ENCODE peak calls at places on chromosomes 4 and X, in six cellular contexts. One of them, this sample, is unnamed.

GRCh38 chr4:137997496-137997895 is 244.7 kb downstream of the SLC7A11 start:
- DNase-seq in RKO: no peak
- DNase-seq in mucosa of descending colon: no peak
- DNase-seq in A549: no peak
- DNase-seq in coronary artery: no peak
- DNase-seq in cardiac fibroblast: no peak
- DNase-seq in this sample: no peak

GRCh38 chr4:165612936-165613335 is 234.1 kb downstream of the CPE start:
- DNase-seq in coronary artery: no peak
- DNase-seq in A549: no peak
- DNase-seq in cardiac fibroblast: no peak
- DNase-seq in RKO: no peak
- DNase-seq in mucosa of descending colon: no peak
- DNase-seq in this sample: no peak

GRCh38 chr4:158597879-158598596 is 73.6 kb downstream of the C4orf46 start:
- DNase-seq in A549: no peak
- DNase-seq in cardiac fibroblast: no peak
- DNase-seq in RKO: no peak
- DNase-seq in coronary artery: no peak
- DNase-seq in mucosa of descending colon: no peak
- DNase-seq in this sample: no peak

GRCh38 chrX:104310084-104310483 is 55.4 kb upstream of the ESX1 start:
- DNase-seq in RKO: peak
- DNase-seq in A549: peak
- DNase-seq in mucosa of descending colon: no peak
- DNase-seq in coronary artery: no peak
- DNase-seq in cardiac fibroblast: peak
- DNase-seq in this sample: no peak

GRCh38 chr4:23956601-23957364 is 66.9 kb upstream of the PPARGC1A start:
- DNase-seq in A549: no peak
- DNase-seq in coronary artery: no peak
- DNase-seq in mucosa of descending colon: no peak
- DNase-seq in cardiac fibroblast: peak
- DNase-seq in RKO: peak
- DNase-seq in this sample: no peak

GRCh38 chrX:130770615-130771014 is 132.4 kb downstream of the ENOX2 start:
- DNase-seq in RKO: peak
- DNase-seq in coronary artery: no peak
- DNase-seq in cardiac fibroblast: peak
- DNase-seq in mucosa of descending colon: no peak
- DNase-seq in A549: peak
- DNase-seq in this sample: no peak

GRCh38 chr4:39823193-39823592 is 125.3 kb downstream of the UBE2K start:
- DNase-seq in coronary artery: no peak
- DNase-seq in cardiac fibroblast: peak
- DNase-seq in RKO: no peak
- DNase-seq in A549: no peak
- DNase-seq in mucosa of descending colon: no peak
- DNase-seq in this sample: no peak

GRCh38 chrX:127943570-127943969 is 108.6 kb downstream of the ACTRT1 start:
- DNase-seq in RKO: no peak
- DNase-seq in cardiac fibroblast: no peak
- DNase-seq in mucosa of descending colon: no peak
- DNase-seq in coronary artery: no peak
- DNase-seq in A549: no peak
- DNase-seq in this sample: no peak

GRCh38 chr4:161252520-161253141 is 911.2 kb downstream of the FSTL5 start:
- DNase-seq in RKO: peak
- DNase-seq in mucosa of descending colon: no peak
- DNase-seq in A549: peak
- DNase-seq in coronary artery: no peak
- DNase-seq in cardiac fibroblast: peak
- DNase-seq in this sample: no peak

GRCh38 chr4:181792641-181793612 is 450.3 kb upstream of the TENM3 start:
- DNase-seq in coronary artery: no peak
- DNase-seq in A549: no peak
- DNase-seq in mucosa of descending colon: no peak
- DNase-seq in cardiac fibroblast: no peak
- DNase-seq in RKO: no peak
- DNase-seq in this sample: no peak

GRCh38 chrX:39513836-39514235 is 583.9 kb downstream of the BCOR start:
- DNase-seq in RKO: no peak
- DNase-seq in coronary artery: no peak
- DNase-seq in cardiac fibroblast: no peak
- DNase-seq in A549: peak
- DNase-seq in mucosa of descending colon: no peak
- DNase-seq in this sample: no peak

GRCh38 chr4:84529169-84529751 is 30.2 kb upstream of the NKX6-1 start:
- DNase-seq in mucosa of descending colon: no peak
- DNase-seq in A549: peak
- DNase-seq in RKO: peak
- DNase-seq in cardiac fibroblast: peak
- DNase-seq in coronary artery: no peak
- DNase-seq in this sample: no peak

GRCh38 chrX:20547649-20548051 is 280.9 kb upstream of the RPS6KA3 start:
- DNase-seq in RKO: peak
- DNase-seq in A549: peak
- DNase-seq in coronary artery: no peak
- DNase-seq in cardiac fibroblast: peak
- DNase-seq in mucosa of descending colon: no peak
- DNase-seq in this sample: no peak

GRCh38 chr4:55866290-55866907 is 13.0 kb downstream of the EXOC1 start:
- DNase-seq in mucosa of descending colon: no peak
- DNase-seq in A549: peak
- DNase-seq in RKO: peak
- DNase-seq in coronary artery: no peak
- DNase-seq in cardiac fibroblast: peak
- DNase-seq in this sample: no peak

GRCh38 chr4:98110929-98111328 is 32.3 kb downstream of the STPG2 start:
- DNase-seq in A549: no peak
- DNase-seq in coronary artery: no peak
- DNase-seq in cardiac fibroblast: no peak
- DNase-seq in mucosa of descending colon: no peak
- DNase-seq in RKO: no peak
- DNase-seq in this sample: no peak

GRCh38 chr4:3440979-3441500 is 728 bp upstream of the HGFAC start:
- DNase-seq in A549: no peak
- DNase-seq in cardiac fibroblast: peak
- DNase-seq in RKO: peak
- DNase-seq in coronary artery: no peak
- DNase-seq in mucosa of descending colon: peak
- DNase-seq in this sample: no peak

GRCh38 chrX:153968255-153968654 is 3.4 kb downstream of the HCFC1 start:
- DNase-seq in cardiac fibroblast: no peak
- DNase-seq in coronary artery: no peak
- DNase-seq in A549: no peak
- DNase-seq in mucosa of descending colon: no peak
- DNase-seq in RKO: no peak
- DNase-seq in this sample: no peak

This sample was measured in cardiac septum.